ENCODE peak calls at places on chromosomes 13 and 19, in ten cellular contexts. One of them, this sample, is unnamed.

GRCh38 chr13:55361141-55361540 is 1779.6 kb upstream of the PRR20A start:
- DNase-seq in fibroblast of lung: no peak
- DNase-seq in HCT116: no peak
- DNase-seq in mammary epithelial cell: no peak
- DNase-seq in kidney: no peak
- DNase-seq in colonic mucosa: no peak
- DNase-seq in endothelial cell of umbilical vein: no peak
- DNase-seq in endodermal cell: no peak
- DNase-seq in K562: no peak
- DNase-seq in H1: no peak
- DNase-seq in this sample: no peak

GRCh38 chr19:46216612-46217011 is 12.9 kb upstream of the IGFL1 start:
- DNase-seq in fibroblast of lung: no peak
- DNase-seq in HCT116: no peak
- DNase-seq in mammary epithelial cell: no peak
- DNase-seq in kidney: peak
- DNase-seq in colonic mucosa: no peak
- DNase-seq in endothelial cell of umbilical vein: no peak
- DNase-seq in endodermal cell: no peak
- DNase-seq in K562: no peak
- DNase-seq in H1: no peak
- DNase-seq in this sample: no peak

GRCh38 chr13:98004107-98004506 is 50.6 kb downstream of the IPO5 start:
- DNase-seq in fibroblast of lung: peak
- DNase-seq in HCT116: no peak
- DNase-seq in mammary epithelial cell: no peak
- DNase-seq in kidney: no peak
- DNase-seq in colonic mucosa: no peak
- DNase-seq in endothelial cell of umbilical vein: no peak
- DNase-seq in endodermal cell: no peak
- DNase-seq in K562: no peak
- DNase-seq in H1: no peak
- DNase-seq in this sample: no peak

GRCh38 chr19:54201172-54201701 is 579 bp downstream of the RPS9 start:
- DNase-seq in fibroblast of lung: no peak
- DNase-seq in HCT116: no peak
- DNase-seq in mammary epithelial cell: no peak
- DNase-seq in kidney: peak
- DNase-seq in colonic mucosa: no peak
- DNase-seq in endothelial cell of umbilical vein: no peak
- DNase-seq in endodermal cell: no peak
- DNase-seq in K562: no peak
- DNase-seq in H1: no peak
- DNase-seq in this sample: no peak

GRCh38 chr13:84455143-84455905 is 573.0 kb upstream of the SLITRK1 start:
- DNase-seq in fibroblast of lung: no peak
- DNase-seq in HCT116: no peak
- DNase-seq in mammary epithelial cell: no peak
- DNase-seq in kidney: no peak
- DNase-seq in colonic mucosa: no peak
- DNase-seq in endothelial cell of umbilical vein: no peak
- DNase-seq in endodermal cell: no peak
- DNase-seq in K562: no peak
- DNase-seq in H1: no peak
- DNase-seq in this sample: no peak

GRCh38 chr19:35330475-35330874 is 1.5 kb downstream of the CD22 start:
- DNase-seq in fibroblast of lung: no peak
- DNase-seq in HCT116: no peak
- DNase-seq in mammary epithelial cell: no peak
- DNase-seq in kidney: no peak
- DNase-seq in colonic mucosa: no peak
- DNase-seq in endothelial cell of umbilical vein: no peak
- DNase-seq in endodermal cell: no peak
- DNase-seq in K562: no peak
- DNase-seq in H1: no peak
- DNase-seq in this sample: no peak

GRCh38 chr13:40170982-40171381 is 495.5 kb downstream of the FOXO1 start:
- DNase-seq in fibroblast of lung: no peak
- DNase-seq in HCT116: peak
- DNase-seq in mammary epithelial cell: peak
- DNase-seq in kidney: no peak
- DNase-seq in colonic mucosa: no peak
- DNase-seq in endothelial cell of umbilical vein: no peak
- DNase-seq in endodermal cell: peak
- DNase-seq in K562: no peak
- DNase-seq in H1: no peak
- DNase-seq in this sample: no peak

GRCh38 chr19:55406869-55407624 is 541 bp downstream of the UBE2S start:
- DNase-seq in fibroblast of lung: no peak
- DNase-seq in HCT116: no peak
- DNase-seq in mammary epithelial cell: no peak
- DNase-seq in kidney: peak
- DNase-seq in colonic mucosa: no peak
- DNase-seq in endothelial cell of umbilical vein: peak
- DNase-seq in endodermal cell: peak
- DNase-seq in K562: peak
- DNase-seq in H1: no peak
- DNase-seq in this sample: peak

GRCh38 chr13:87777395-87777794 is 106.2 kb downstream of the SLITRK5 start:
- DNase-seq in fibroblast of lung: peak
- DNase-seq in HCT116: no peak
- DNase-seq in mammary epithelial cell: no peak
- DNase-seq in kidney: no peak
- DNase-seq in colonic mucosa: no peak
- DNase-seq in endothelial cell of umbilical vein: no peak
- DNase-seq in endodermal cell: peak
- DNase-seq in K562: no peak
- DNase-seq in H1: no peak
- DNase-seq in this sample: peak

GRCh38 chr19:13152854-13153626 is 2.8 kb downstream of the IER2 start:
- DNase-seq in fibroblast of lung: peak
- DNase-seq in HCT116: peak
- DNase-seq in mammary epithelial cell: peak
- DNase-seq in kidney: peak
- DNase-seq in colonic mucosa: peak
- DNase-seq in endothelial cell of umbilical vein: peak
- DNase-seq in endodermal cell: peak
- DNase-seq in K562: peak
- DNase-seq in H1: peak
- DNase-seq in this sample: peak

GRCh38 chr19:41690801-41691065 is 2.7 kb upstream of the CEACAM7 start:
- DNase-seq in fibroblast of lung: no peak
- DNase-seq in HCT116: no peak
- DNase-seq in mammary epithelial cell: no peak
- DNase-seq in kidney: no peak
- DNase-seq in colonic mucosa: no peak
- DNase-seq in endothelial cell of umbilical vein: no peak
- DNase-seq in endodermal cell: no peak
- DNase-seq in K562: no peak
- DNase-seq in H1: no peak
- DNase-seq in this sample: no peak

GRCh38 chr19:41688687-41689086 is 617 bp upstream of the CEACAM7 start:
- DNase-seq in fibroblast of lung: no peak
- DNase-seq in HCT116: no peak
- DNase-seq in mammary epithelial cell: no peak
- DNase-seq in kidney: no peak
- DNase-seq in colonic mucosa: no peak
- DNase-seq in endothelial cell of umbilical vein: no peak
- DNase-seq in endodermal cell: no peak
- DNase-seq in K562: no peak
- DNase-seq in H1: no peak
- DNase-seq in this sample: no peak

GRCh38 chr19:41688098-41688497 is at the start of gene CEACAM7:
- DNase-seq in fibroblast of lung: no peak
- DNase-seq in HCT116: no peak
- DNase-seq in mammary epithelial cell: no peak
- DNase-seq in kidney: no peak
- DNase-seq in colonic mucosa: peak
- DNase-seq in endothelial cell of umbilical vein: no peak
- DNase-seq in endodermal cell: peak
- DNase-seq in K562: no peak
- DNase-seq in H1: no peak
- DNase-seq in this sample: no peak

GRCh38 chr19:41691268-41691970 is 3.3 kb upstream of the CEACAM7 start:
- DNase-seq in fibroblast of lung: no peak
- DNase-seq in HCT116: no peak
- DNase-seq in mammary epithelial cell: no peak
- DNase-seq in kidney: no peak
- DNase-seq in colonic mucosa: peak
- DNase-seq in endothelial cell of umbilical vein: peak
- DNase-seq in endodermal cell: peak
- DNase-seq in K562: peak
- DNase-seq in H1: peak
- DNase-seq in this sample: no peak

GRCh38 chr19:41689993-41690800 is 2.1 kb upstream of the CEACAM7 start:
- DNase-seq in fibroblast of lung: no peak
- DNase-seq in HCT116: no peak
- DNase-seq in mammary epithelial cell: no peak
- DNase-seq in kidney: no peak
- DNase-seq in colonic mucosa: peak
- DNase-seq in endothelial cell of umbilical vein: no peak
- DNase-seq in endodermal cell: peak
- DNase-seq in K562: no peak
- DNase-seq in H1: no peak
- DNase-seq in this sample: no peak
- TF ChIP-seq CTCF in fibroblast of lung: no peak
- TF ChIP-seq CTCF in HCT116: no peak
- TF ChIP-seq CTCF in mammary epithelial cell: no peak
- TF ChIP-seq CTCF in kidney: no peak
- TF ChIP-seq CTCF in colonic mucosa: no peak
- TF ChIP-seq CTCF in endothelial cell of umbilical vein: no peak
- TF ChIP-seq CTCF in endodermal cell: no peak
- TF ChIP-seq CTCF in K562: no peak
- TF ChIP-seq CTCF in H1: no peak
- TF ChIP-seq CTCF in this sample: no peak

GRCh38 chr13:50726164-50726563 is 117.3 kb downstream of the DLEU7 start:
- DNase-seq in fibroblast of lung: no peak
- DNase-seq in HCT116: no peak
- DNase-seq in mammary epithelial cell: no peak
- DNase-seq in kidney: no peak
- DNase-seq in colonic mucosa: no peak
- DNase-seq in endothelial cell of umbilical vein: no peak
- DNase-seq in endodermal cell: no peak
- DNase-seq in K562: no peak
- DNase-seq in H1: no peak
- DNase-seq in this sample: no peak
- H3K9ac ChIP-seq in fibroblast of lung: no peak
- H3K9ac ChIP-seq in HCT116: no peak
- H3K9ac ChIP-seq in mammary epithelial cell: no peak
- H3K9ac ChIP-seq in kidney: no peak
- H3K9ac ChIP-seq in colonic mucosa: no peak
- H3K9ac ChIP-seq in endothelial cell of umbilical vein: no peak
- H3K9ac ChIP-seq in endodermal cell: no peak
- H3K9ac ChIP-seq in K562: no peak
- H3K9ac ChIP-seq in H1: no peak
- H3K9ac ChIP-seq in this sample: no peak

DNA sequence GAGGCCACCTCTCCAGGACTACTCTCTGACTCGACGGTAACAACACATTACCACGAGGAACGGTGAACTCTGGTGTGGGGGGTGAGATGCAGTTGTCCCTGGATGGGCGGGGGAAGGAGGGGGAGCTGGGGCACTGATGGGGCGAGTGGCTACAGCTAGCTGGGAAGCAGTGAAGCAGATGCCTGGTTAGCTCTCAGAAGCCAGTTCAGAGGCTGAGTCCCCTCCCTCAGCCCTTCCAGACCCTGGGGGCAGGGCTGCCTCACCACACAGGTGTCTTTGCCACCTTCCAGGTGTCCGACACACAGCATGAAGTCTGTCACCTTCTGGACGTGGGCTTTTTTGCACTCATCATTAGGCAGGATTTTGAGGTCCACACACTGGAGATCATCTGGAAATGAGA is 4.0 kb downstream of the KLK1 start:
- DNase-seq in fibroblast of lung: no peak
- DNase-seq in HCT116: no peak
- DNase-seq in mammary epithelial cell: no peak
- DNase-seq in kidney: no peak
- DNase-seq in colonic mucosa: no peak
- DNase-seq in endothelial cell of umbilical vein: no peak
- DNase-seq in endodermal cell: peak
- DNase-seq in K562: no peak
- DNase-seq in H1: no peak
- DNase-seq in this sample: no peak
- H3K4me3 ChIP-seq in fibroblast of lung: no peak
- H3K4me3 ChIP-seq in HCT116: no peak
- H3K4me3 ChIP-seq in mammary epithelial cell: no peak
- H3K4me3 ChIP-seq in kidney: no peak
- H3K4me3 ChIP-seq in colonic mucosa: peak
- H3K4me3 ChIP-seq in endothelial cell of umbilical vein: no peak
- H3K4me3 ChIP-seq in endodermal cell: no peak
- H3K4me3 ChIP-seq in K562: no peak
- H3K4me3 ChIP-seq in H1: peak
- H3K4me3 ChIP-seq in this sample: no peak

GRCh38 chr19:40716655-40717324 is at the start of the genes COQ8B and ITPKC:
- DNase-seq in fibroblast of lung: peak
- DNase-seq in HCT116: peak
- DNase-seq in mammary epithelial cell: peak
- DNase-seq in kidney: peak
- DNase-seq in colonic mucosa: peak
- DNase-seq in endothelial cell of umbilical vein: peak
- DNase-seq in endodermal cell: peak
- DNase-seq in K562: peak
- DNase-seq in H1: peak
- DNase-seq in this sample: peak
- TF ChIP-seq CTCF in fibroblast of lung: no peak
- TF ChIP-seq CTCF in HCT116: no peak
- TF ChIP-seq CTCF in mammary epithelial cell: no peak
- TF ChIP-seq CTCF in kidney: peak
- TF ChIP-seq CTCF in colonic mucosa: no peak
- TF ChIP-seq CTCF in endothelial cell of umbilical vein: no peak
- TF ChIP-seq CTCF in endodermal cell: peak
- TF ChIP-seq CTCF in K562: peak
- TF ChIP-seq CTCF in H1: no peak
- TF ChIP-seq CTCF in this sample: peak

GRCh38 chr13:110338441-110339101 is 31.5 kb downstream of the COL4A2 start:
- DNase-seq in fibroblast of lung: peak
- DNase-seq in HCT116: no peak
- DNase-seq in mammary epithelial cell: no peak
- DNase-seq in kidney: no peak
- DNase-seq in colonic mucosa: no peak
- DNase-seq in endothelial cell of umbilical vein: peak
- DNase-seq in endodermal cell: no peak
- DNase-seq in K562: no peak
- DNase-seq in H1: no peak
- DNase-seq in this sample: peak
- H3K9ac ChIP-seq in fibroblast of lung: peak
- H3K9ac ChIP-seq in HCT116: no peak
- H3K9ac ChIP-seq in mammary epithelial cell: no peak
- H3K9ac ChIP-seq in kidney: no peak
- H3K9ac ChIP-seq in colonic mucosa: no peak
- H3K9ac ChIP-seq in endothelial cell of umbilical vein: no peak
- H3K9ac ChIP-seq in endodermal cell: no peak
- H3K9ac ChIP-seq in K562: no peak
- H3K9ac ChIP-seq in H1: no peak
- H3K9ac ChIP-seq in this sample: no peak

GRCh38 chr19:29666634-29667389 is 1.6 kb downstream of the PLEKHF1 start:
- DNase-seq in fibroblast of lung: peak
- DNase-seq in HCT116: no peak
- DNase-seq in mammary epithelial cell: peak
- DNase-seq in kidney: peak
- DNase-seq in colonic mucosa: peak
- DNase-seq in endothelial cell of umbilical vein: peak
- DNase-seq in endodermal cell: peak
- DNase-seq in K562: peak
- DNase-seq in H1: peak
- DNase-seq in this sample: peak
- H3K4me3 ChIP-seq in fibroblast of lung: peak
- H3K4me3 ChIP-seq in HCT116: no peak
- H3K4me3 ChIP-seq in mammary epithelial cell: peak
- H3K4me3 ChIP-seq in kidney: peak
- H3K4me3 ChIP-seq in colonic mucosa: peak
- H3K4me3 ChIP-seq in endothelial cell of umbilical vein: peak
- H3K4me3 ChIP-seq in endodermal cell: peak
- H3K4me3 ChIP-seq in K562: peak
- H3K4me3 ChIP-seq in H1: peak
- H3K4me3 ChIP-seq in this sample: peak

This sample was measured in neural progenitor cell.